ENCODE peak calls at places on chromosomes 4 and X, in six cellular contexts. One of them, this sample, is unnamed.

GRCh38 chrX:120857240-120857639 is 18.4 kb downstream of the CT47B1 start:
- DNase-seq in GM12878: no peak
- DNase-seq in K562: no peak
- DNase-seq in SK-N-SH: no peak
- DNase-seq in IMR-90: no peak
- DNase-seq in HepG2: no peak
- DNase-seq in this sample: peak

GRCh38 chrX:3599787-3600465 is 113.5 kb downstream of the PRKX start:
- DNase-seq in K562: no peak
- DNase-seq in HepG2: no peak
- DNase-seq in SK-N-SH: no peak
- DNase-seq in IMR-90: no peak
- DNase-seq in GM12878: no peak
- DNase-seq in this sample: no peak

GRCh38 chr4:77538574-77539157 is 67.0 kb upstream of the CXCL13 start:
- DNase-seq in K562: no peak
- DNase-seq in HepG2: peak
- DNase-seq in GM12878: no peak
- DNase-seq in IMR-90: no peak
- DNase-seq in SK-N-SH: no peak
- DNase-seq in this sample: peak

GRCh38 chrX:130485870-130486269 is 84.1 kb downstream of the RBMX2 start:
- DNase-seq in SK-N-SH: no peak
- DNase-seq in K562: no peak
- DNase-seq in HepG2: no peak
- DNase-seq in IMR-90: no peak
- DNase-seq in GM12878: no peak
- DNase-seq in this sample: no peak

GRCh38 chr4:42399393-42399792 is 2.1 kb downstream of the SHISA3 start:
- DNase-seq in GM12878: no peak
- DNase-seq in HepG2: no peak
- DNase-seq in SK-N-SH: no peak
- DNase-seq in K562: no peak
- DNase-seq in IMR-90: no peak
- DNase-seq in this sample: no peak

GRCh38 chrX:154036513-154036912 is 16.8 kb upstream of the IRAK1 start:
- DNase-seq in HepG2: no peak
- DNase-seq in K562: no peak
- DNase-seq in SK-N-SH: no peak
- DNase-seq in IMR-90: no peak
- DNase-seq in GM12878: no peak
- DNase-seq in this sample: no peak

GRCh38 chr4:188658958-188659522 is 519.8 kb downstream of the TRIML1 start:
- DNase-seq in K562: peak
- DNase-seq in IMR-90: no peak
- DNase-seq in SK-N-SH: no peak
- DNase-seq in GM12878: no peak
- DNase-seq in HepG2: no peak
- DNase-seq in this sample: no peak

GRCh38 chr4:84568496-84568895 is 14.4 kb upstream of the CDS1 start:
- DNase-seq in GM12878: no peak
- DNase-seq in SK-N-SH: no peak
- DNase-seq in IMR-90: no peak
- DNase-seq in HepG2: no peak
- DNase-seq in K562: no peak
- DNase-seq in this sample: no peak

GRCh38 chrX:39816871-39817731 is 280.7 kb downstream of the BCOR start:
- DNase-seq in HepG2: no peak
- DNase-seq in SK-N-SH: no peak
- DNase-seq in IMR-90: peak
- DNase-seq in GM12878: no peak
- DNase-seq in K562: peak
- DNase-seq in this sample: no peak

GRCh38 chr4:154822775-154823174 is 41.7 kb downstream of the RBM46 start:
- DNase-seq in GM12878: no peak
- DNase-seq in SK-N-SH: no peak
- DNase-seq in K562: no peak
- DNase-seq in HepG2: no peak
- DNase-seq in IMR-90: peak
- DNase-seq in this sample: no peak

GRCh38 chr4:29278580-29278979 is 1441.6 kb upstream of the PCDH7 start:
- DNase-seq in SK-N-SH: no peak
- DNase-seq in IMR-90: peak
- DNase-seq in K562: no peak
- DNase-seq in GM12878: no peak
- DNase-seq in HepG2: no peak
- DNase-seq in this sample: no peak

GRCh38 chr4:108466936-108467902 is 153.2 kb upstream of the RPL34 start:
- DNase-seq in IMR-90: peak
- DNase-seq in SK-N-SH: no peak
- DNase-seq in GM12878: peak
- DNase-seq in K562: no peak
- DNase-seq in HepG2: no peak
- DNase-seq in this sample: no peak

GRCh38 chr4:2366252-2367192 is 51.9 kb downstream of the ZFYVE28 start:
- DNase-seq in SK-N-SH: no peak
- DNase-seq in IMR-90: peak
- DNase-seq in HepG2: no peak
- DNase-seq in GM12878: no peak
- DNase-seq in K562: no peak
- DNase-seq in this sample: no peak

GRCh38 chr4:52585379-52585778 is 73.7 kb downstream of the USP46 start:
- DNase-seq in GM12878: no peak
- DNase-seq in K562: no peak
- DNase-seq in IMR-90: no peak
- DNase-seq in HepG2: no peak
- DNase-seq in SK-N-SH: no peak
- DNase-seq in this sample: no peak

GRCh38 chr4:4327652-4328121 is 37.6 kb downstream of the ZBTB49 start:
- DNase-seq in GM12878: no peak
- DNase-seq in K562: peak
- DNase-seq in IMR-90: no peak
- DNase-seq in SK-N-SH: peak
- DNase-seq in HepG2: peak
- DNase-seq in this sample: peak

GRCh38 chr4:82629238-82630000 is 67.6 kb upstream of the TMEM150C start:
- DNase-seq in GM12878: no peak
- DNase-seq in SK-N-SH: no peak
- DNase-seq in K562: no peak
- DNase-seq in IMR-90: peak
- DNase-seq in HepG2: no peak
- DNase-seq in this sample: no peak

GRCh38 chr4:120071192-120071795 is 4.6 kb upstream of the MAD2L1 start:
- DNase-seq in K562: peak
- DNase-seq in IMR-90: peak
- DNase-seq in SK-N-SH: peak
- DNase-seq in GM12878: no peak
- DNase-seq in HepG2: peak
- DNase-seq in this sample: peak

GRCh38 chrX:65679071-65679540 is 11.7 kb downstream of the MSN start:
- DNase-seq in K562: no peak
- DNase-seq in SK-N-SH: no peak
- DNase-seq in GM12878: no peak
- DNase-seq in HepG2: no peak
- DNase-seq in IMR-90: peak
- DNase-seq in this sample: no peak

GRCh38 chr4:132502096-132502552 is 647.0 kb upstream of the PCDH10 start:
- DNase-seq in K562: no peak
- DNase-seq in GM12878: no peak
- DNase-seq in HepG2: no peak
- DNase-seq in SK-N-SH: no peak
- DNase-seq in IMR-90: no peak
- DNase-seq in this sample: no peak

GRCh38 chr4:17475481-17475880 is 36.4 kb downstream of the QDPR start:
- DNase-seq in SK-N-SH: peak
- DNase-seq in HepG2: no peak
- DNase-seq in IMR-90: peak
- DNase-seq in GM12878: no peak
- DNase-seq in K562: no peak
- DNase-seq in this sample: no peak

GRCh38 chrX:25013593-25014365 is 2.0 kb downstream of the ARX start:
- DNase-seq in HepG2: no peak
- DNase-seq in GM12878: no peak
- DNase-seq in SK-N-SH: peak
- DNase-seq in IMR-90: no peak
- DNase-seq in K562: peak
- DNase-seq in this sample: no peak

GRCh38 chr4:142846729-142847606 is 867 bp upstream of the INPP4B start:
- DNase-seq in SK-N-SH: peak
- DNase-seq in K562: no peak
- DNase-seq in GM12878: no peak
- DNase-seq in IMR-90: no peak
- DNase-seq in HepG2: peak
- DNase-seq in this sample: peak

GRCh38 chr4:177479063-177479462 is 36.8 kb upstream of the AGA start:
- DNase-seq in GM12878: no peak
- DNase-seq in SK-N-SH: no peak
- DNase-seq in HepG2: no peak
- DNase-seq in K562: no peak
- DNase-seq in IMR-90: peak
- DNase-seq in this sample: no peak

GRCh38 chrX:154021131-154021611 is 1.5 kb upstream of the IRAK1 start:
- DNase-seq in K562: peak
- DNase-seq in HepG2: no peak
- DNase-seq in GM12878: no peak
- DNase-seq in SK-N-SH: no peak
- DNase-seq in IMR-90: peak
- DNase-seq in this sample: no peak

GRCh38 chrX:31384471-31384870 is 312.6 kb upstream of the FTHL17 start:
- DNase-seq in K562: no peak
- DNase-seq in HepG2: no peak
- DNase-seq in SK-N-SH: no peak
- DNase-seq in GM12878: no peak
- DNase-seq in IMR-90: no peak
- DNase-seq in this sample: no peak

DNA sequence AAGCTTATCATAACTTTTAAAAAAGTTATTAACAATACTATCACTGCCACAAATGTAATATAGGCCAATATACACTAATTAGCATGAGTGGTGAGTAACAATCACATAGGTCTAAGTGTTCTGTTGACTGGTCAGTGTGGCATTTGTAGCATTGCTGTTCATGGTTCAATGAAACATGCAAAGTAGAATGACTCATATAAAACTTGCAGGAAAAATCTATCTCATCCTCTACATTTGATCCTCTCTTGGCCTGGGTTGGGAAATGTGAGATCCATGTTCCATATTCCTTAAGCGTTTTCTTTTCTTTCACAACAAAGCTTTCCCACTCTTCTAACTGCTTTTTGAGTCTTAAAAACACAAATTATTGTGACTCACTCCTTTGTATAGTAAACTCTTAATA is 1418.7 kb downstream of the FSTL5 start:
- DNase-seq in HepG2: no peak
- DNase-seq in K562: no peak
- DNase-seq in SK-N-SH: no peak
- DNase-seq in GM12878: no peak
- DNase-seq in IMR-90: no peak
- DNase-seq in this sample: no peak
- TF ChIP-seq SMC3 in HepG2: no peak
- TF ChIP-seq SMC3 in K562: no peak
- TF ChIP-seq SMC3 in SK-N-SH: no peak
- TF ChIP-seq SMC3 in GM12878: no peak
- TF ChIP-seq SMC3 in IMR-90: no peak
- TF ChIP-seq SMC3 in this sample: no peak

DNA sequence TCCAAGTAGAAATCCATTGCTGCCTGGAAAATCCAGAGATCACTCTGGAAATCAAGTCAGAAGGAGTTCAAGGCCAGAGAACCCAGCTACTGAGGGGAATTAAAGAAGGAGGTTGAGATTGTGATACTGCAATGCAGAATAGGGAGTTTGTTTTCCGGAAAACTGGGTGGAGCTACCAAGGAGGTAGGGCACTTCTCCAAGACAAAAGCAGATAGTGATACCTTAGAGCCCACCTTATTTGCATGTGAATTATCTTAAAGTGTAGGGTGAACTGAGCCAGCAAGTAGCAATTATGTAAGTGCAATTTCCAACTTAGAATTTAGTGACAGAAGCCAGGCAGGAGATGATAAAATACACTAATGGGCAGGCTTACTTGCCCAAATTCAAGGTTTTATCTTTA is 178.9 kb downstream of the MID1 start:
- DNase-seq in IMR-90: no peak
- DNase-seq in HepG2: no peak
- DNase-seq in K562: no peak
- DNase-seq in GM12878: no peak
- DNase-seq in SK-N-SH: no peak
- DNase-seq in this sample: no peak
- TF ChIP-seq RFX5 in IMR-90: no peak
- TF ChIP-seq RFX5 in HepG2: no peak
- TF ChIP-seq RFX5 in K562: no peak
- TF ChIP-seq RFX5 in GM12878: no peak
- TF ChIP-seq RFX5 in SK-N-SH: no peak
- TF ChIP-seq RFX5 in this sample: no peak

DNA sequence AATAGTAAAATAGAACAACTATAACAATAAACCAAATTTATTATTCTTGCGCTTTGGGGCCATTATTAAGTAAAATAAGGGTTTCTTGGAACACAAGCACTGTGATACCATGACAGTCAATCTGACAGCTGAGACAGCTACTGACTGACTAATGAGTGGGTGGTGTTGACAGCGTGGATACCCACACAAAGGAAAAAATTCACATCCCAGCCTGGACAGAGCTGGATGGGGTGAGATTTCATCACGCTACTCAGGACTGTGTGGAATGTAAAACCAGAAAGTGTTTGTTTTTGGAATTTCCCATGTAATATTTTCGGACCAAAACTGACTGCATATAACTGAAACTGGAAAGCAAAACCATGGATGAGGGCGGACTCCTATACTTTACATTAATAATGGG is 48.8 kb downstream of the IGFBP7 start:
- DNase-seq in HepG2: no peak
- DNase-seq in K562: no peak
- DNase-seq in SK-N-SH: no peak
- DNase-seq in IMR-90: peak
- DNase-seq in GM12878: no peak
- DNase-seq in this sample: no peak
- TF ChIP-seq SMC3 in HepG2: no peak
- TF ChIP-seq SMC3 in K562: no peak
- TF ChIP-seq SMC3 in SK-N-SH: no peak
- TF ChIP-seq SMC3 in IMR-90: no peak
- TF ChIP-seq SMC3 in GM12878: no peak
- TF ChIP-seq SMC3 in this sample: no peak

DNA sequence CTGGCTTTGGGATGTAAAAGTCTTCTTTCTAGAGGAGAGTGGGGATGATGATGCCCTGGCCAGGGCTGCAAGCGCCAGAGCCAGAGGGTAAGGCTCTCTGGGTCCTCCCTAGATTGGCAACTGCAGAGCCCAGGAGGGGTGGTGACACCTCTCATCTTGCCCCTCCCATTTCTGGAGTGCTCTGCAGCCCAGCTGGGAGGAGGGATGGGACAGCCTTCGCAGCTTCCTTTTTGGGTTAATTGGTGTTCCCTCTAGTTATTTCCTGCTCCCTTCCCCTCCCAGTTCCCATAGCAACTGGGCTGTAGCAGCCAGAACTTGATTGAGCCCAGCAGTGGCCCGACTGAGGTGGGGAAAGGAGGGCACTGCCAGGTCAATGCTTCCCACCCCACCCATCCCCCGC is 19.2 kb downstream of the NALF2 start:
- DNase-seq in IMR-90: no peak
- DNase-seq in K562: no peak
- DNase-seq in HepG2: no peak
- DNase-seq in SK-N-SH: no peak
- DNase-seq in GM12878: no peak
- DNase-seq in this sample: no peak
- TF ChIP-seq RFX5 in IMR-90: no peak
- TF ChIP-seq RFX5 in K562: no peak
- TF ChIP-seq RFX5 in HepG2: no peak
- TF ChIP-seq RFX5 in SK-N-SH: no peak
- TF ChIP-seq RFX5 in GM12878: no peak
- TF ChIP-seq RFX5 in this sample: no peak

This sample was measured in A549.